ENCODE peak calls at places on chromosomes 16 and 17, in five cellular contexts. I, D, S, F and L are unnamed samples.

GRCh38 chr16:58756650-58757332 is 22.7 kb upstream of the GOT2 start:
- DNase-seq in I (no peak), D (no peak), S (no peak), F (no peak), L (no peak)

GRCh38 chr16:87608400-87608985 is 6.2 kb downstream of the JPH3 start:
- DNase-seq in I (peak), D (peak), S (peak), F (peak), L (peak)

GRCh38 chr17:2303278-2304188 is at the start of the genes SMG6 and SRR:
- DNase-seq in I (peak), D (peak), S (peak), F (peak), L (peak)

GRCh38 chr16:971981-972315 is 1.2 kb upstream of the LMF1 start:
- DNase-seq in I (no peak), D (no peak), S (no peak), F (no peak), L (no peak)

GRCh38 chr17:81097134-81097942 is 62.4 kb downstream of the BAIAP2 start:
- DNase-seq in I (peak), D (peak), S (peak), F (peak), L (peak)

GRCh38 chr16:57755061-57755684 is 19.6 kb downstream of the KATNB1 start:
- DNase-seq in I (no peak), D (no peak), S (peak), F (no peak), L (no peak)

GRCh38 chr17:81399481-81400153 is 4.4 kb downstream of the BAHCC1 start:
- DNase-seq in I (no peak), D (peak), S (no peak), F (no peak), L (no peak)

GRCh38 chr16:28168991-28169554 is 42.7 kb downstream of the XPO6 start:
- DNase-seq in I (no peak), D (no peak), S (no peak), F (no peak), L (no peak)

GRCh38 chr16:15742716-15743115 is 92.7 kb downstream of the NDE1 start:
- DNase-seq in I (no peak), D (no peak), S (no peak), F (no peak), L (no peak)

GRCh38 chr17:17511971-17512858 is 16.0 kb upstream of the RASD1 start:
- DNase-seq in I (no peak), D (peak), S (no peak), F (peak), L (no peak)

GRCh38 chr17:27323538-27324212 is 29.8 kb downstream of the WSB1 start:
- DNase-seq in I (no peak), D (peak), S (peak), F (peak), L (peak)

GRCh38 chr16:73065617-73066313 is 17.8 kb upstream of the ZFHX3 start:
- DNase-seq in I (peak), D (peak), S (peak), F (no peak), L (peak)

GRCh38 chr16:55706739-55707487 is 51.1 kb downstream of the SLC6A2 start:
- DNase-seq in I (no peak), D (no peak), S (no peak), F (no peak), L (no peak)

GRCh38 chr17:9671559-9671958 is 26.2 kb downstream of the USP43 start:
- DNase-seq in I (no peak), D (no peak), S (no peak), F (peak), L (no peak)

GRCh38 chr17:17205368-17206148 is 575 bp downstream of the PLD6 start:
- DNase-seq in I (no peak), D (no peak), S (no peak), F (peak), L (peak)

GRCh38 chr16:81478876-81479496 is 34.4 kb downstream of the CMIP start:
- DNase-seq in I (no peak), D (peak), S (no peak), F (no peak), L (no peak)

GRCh38 chr17:37643829-37644228 is 583 bp upstream of the DDX52 start:
- DNase-seq in I (no peak), D (no peak), S (no peak), F (peak), L (no peak)

GRCh38 chr16:85605912-85606841 is 6.9 kb upstream of the GSE1 start:
- DNase-seq in I (no peak), D (no peak), S (peak), F (no peak), L (no peak)

GRCh38 chr17:68561319-68561718 is 39.8 kb downstream of the FAM20A start:
- DNase-seq in I (no peak), D (no peak), S (no peak), F (no peak), L (no peak)

GRCh38 chr16:15976225-15976812 is 26.9 kb downstream of the ABCC1 start:
- DNase-seq in I (no peak), D (no peak), S (no peak), F (no peak), L (no peak)

GRCh38 chr17:62966426-62967110 is 533 bp downstream of the TANC2 start:
- DNase-seq in I (peak), D (peak), S (peak), F (no peak), L (peak)

GRCh38 chr17:72445055-72445991 is 324.5 kb downstream of the SOX9 start:
- DNase-seq in I (no peak), D (no peak), S (no peak), F (no peak), L (no peak)

GRCh38 chr16:88350922-88351321 is 31.8 kb upstream of the ZNF469 start:
- DNase-seq in I (no peak), D (no peak), S (no peak), F (no peak), L (no peak)

GRCh38 chr17:81924557-81925532 is 2.7 kb downstream of the MAFG start:
- DNase-seq in I (no peak), D (no peak), S (no peak), F (no peak), L (peak)

GRCh38 chr16:20857281-20857680 is 42.9 kb downstream of the DCUN1D3 start:
- DNase-seq in I (no peak), D (no peak), S (no peak), F (no peak), L (no peak)

GRCh38 chr17:40345161-40346034 is 19.1 kb downstream of the GJD3 start:
- DNase-seq in I (peak), D (peak), S (peak), F (peak), L (peak)

GRCh38 chr17:82020874-82021727 is 1.6 kb downstream of the CENPX start:
- DNase-seq in I (no peak), D (peak), S (no peak), F (peak), L (peak)

GRCh38 chr17:82372063-82372590 is 562 bp downstream of the UTS2R start:
- DNase-seq in I (no peak), D (no peak), S (no peak), F (no peak), L (no peak)

GRCh38 chr16:177394-177822 is 928 bp downstream of the HBA1 start:
- DNase-seq in I (no peak), D (no peak), S (no peak), F (no peak), L (no peak)

GRCh38 chr17:72592242-72592966 is 471.6 kb downstream of the SOX9 start:
- DNase-seq in I (peak), D (peak), S (peak), F (peak), L (peak)

GRCh38 chr17:67617304-67617899 is 100.3 kb upstream of the NOL11 start:
- DNase-seq in I (no peak), D (no peak), S (no peak), F (no peak), L (no peak)

GRCh38 chr16:67767953-67768352 is 38.4 kb downstream of the RANBP10 start:
- DNase-seq in I (no peak), D (peak), S (no peak), F (no peak), L (no peak)

GRCh38 chr16:2697401-2697948 is 15.2 kb downstream of the KCTD5 start:
- DNase-seq in I (no peak), D (no peak), S (no peak), F (no peak), L (no peak)

GRCh38 chr16:27779719-27780161 is 229.8 kb downstream of the KATNIP start:
- DNase-seq in I (peak), D (no peak), S (peak), F (peak), L (peak)

GRCh38 chr17:49841548-49841947 is 6.3 kb downstream of the TAC4 start:
- DNase-seq in I (no peak), D (no peak), S (no peak), F (no peak), L (no peak)

DNA sequence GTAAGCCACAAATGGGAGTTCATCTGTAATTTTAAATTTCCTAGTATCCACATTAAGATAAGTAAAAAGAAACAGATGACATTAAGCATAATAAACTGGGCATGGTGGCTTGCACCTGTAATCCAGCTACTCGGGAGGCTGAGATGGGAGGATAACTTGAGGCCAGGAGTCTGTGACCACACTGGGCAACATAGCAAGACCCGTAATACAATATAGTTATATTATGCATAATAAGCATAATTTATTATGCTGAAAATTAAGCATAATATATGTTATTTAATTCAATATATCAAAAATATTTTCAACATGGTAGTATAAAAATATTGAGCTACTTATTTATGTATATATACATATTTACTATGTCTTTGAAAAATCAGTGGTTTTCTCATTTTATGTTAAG is 48.2 kb downstream of the RNF135 start:
- DNase-seq in I (no peak), D (no peak), S (no peak), F (no peak), L (no peak)
- H2BK12ac ChIP-seq in I (no peak), D (no peak), S (no peak), F (no peak), L (no peak)

GRCh38 chr17:45320931-45321461 is 4.2 kb upstream of the MAP3K14 start:
- DNase-seq in I (no peak), D (peak), S (no peak), F (peak), L (no peak)
- H3K14ac ChIP-seq in I (no peak), D (no peak), S (no peak), F (no peak), L (no peak)

GRCh38 chr17:7561589-7562207 is at the start of gene SENP3:
- DNase-seq in I (peak), D (peak), S (peak), F (peak), L (peak)
- H2BK120ac ChIP-seq in I (peak), D (peak), S (no peak), F (peak), L (no peak)

GRCh38 chr17:10787306-10788020 is 16.4 kb downstream of the TMEM238L start:
- DNase-seq in I (no peak), D (no peak), S (no peak), F (peak), L (no peak)
- H2BK12ac ChIP-seq in I (peak), D (no peak), S (no peak), F (no peak), L (no peak)

GRCh38 chr17:76530489-76530814 is 7.1 kb downstream of the CYGB start:
- DNase-seq in I (no peak), D (no peak), S (no peak), F (no peak), L (no peak)
- H3K14ac ChIP-seq in I (peak), D (no peak), S (no peak), F (peak), L (peak)